ENCODE peak calls at places on chromosomes 12 and 14, in five cellular contexts. P, J, K, L and N are unnamed samples.

GRCh38 chr14:33061667-33062325 is 123.1 kb downstream of the NPAS3 start:
- DNase-seq in K (no peak), P (no peak), J (no peak), L (no peak), N (no peak)

GRCh38 chr12:132078190-132078589 is 65.9 kb downstream of the DDX51 start:
- DNase-seq in J (no peak), L (no peak), K (no peak), P (no peak), N (no peak)

GRCh38 chr12:107091989-107092641 is 1.2 kb downstream of the CRY1 start:
- DNase-seq in J (no peak), K (peak), P (peak), L (no peak), N (peak)

GRCh38 chr12:5487971-5488955 is 56.4 kb downstream of the NTF3 start:
- DNase-seq in L (no peak), J (no peak), P (no peak), K (no peak), N (no peak)

GRCh38 chr12:76422878-76423438 is 74.7 kb upstream of the BBS10 start:
- DNase-seq in L (no peak), K (no peak), P (peak), J (no peak), N (no peak)

GRCh38 chr14:75986439-75986765 is 839 bp downstream of the IFT43 start:
- DNase-seq in L (no peak), P (no peak), K (no peak), J (no peak), N (no peak)

GRCh38 chr12:116164976-116165425 is 112.5 kb downstream of the MED13L start:
- DNase-seq in J (no peak), P (peak), L (no peak), K (no peak), N (no peak)

GRCh38 chr14:93878871-93879270 is 48.3 kb upstream of the FAM181A start:
- DNase-seq in J (no peak), L (no peak), P (no peak), K (no peak), N (no peak)

GRCh38 chr14:22047105-22047504 is 373.5 kb upstream of the OR4E1 start:
- DNase-seq in K (peak), P (no peak), L (no peak), J (no peak), N (no peak)

GRCh38 chr12:53978477-53979356 is 4.0 kb upstream of the HOTAIR start:
- DNase-seq in L (no peak), J (no peak), P (no peak), K (no peak), N (no peak)

GRCh38 chr14:86944434-86944833 is 1048.5 kb downstream of the GALC start:
- DNase-seq in J (no peak), P (no peak), K (no peak), L (no peak), N (no peak)

GRCh38 chr12:94062796-94063635 is 85.4 kb upstream of the PLXNC1 start:
- DNase-seq in L (no peak), K (no peak), P (no peak), J (no peak), N (no peak)

DNA sequence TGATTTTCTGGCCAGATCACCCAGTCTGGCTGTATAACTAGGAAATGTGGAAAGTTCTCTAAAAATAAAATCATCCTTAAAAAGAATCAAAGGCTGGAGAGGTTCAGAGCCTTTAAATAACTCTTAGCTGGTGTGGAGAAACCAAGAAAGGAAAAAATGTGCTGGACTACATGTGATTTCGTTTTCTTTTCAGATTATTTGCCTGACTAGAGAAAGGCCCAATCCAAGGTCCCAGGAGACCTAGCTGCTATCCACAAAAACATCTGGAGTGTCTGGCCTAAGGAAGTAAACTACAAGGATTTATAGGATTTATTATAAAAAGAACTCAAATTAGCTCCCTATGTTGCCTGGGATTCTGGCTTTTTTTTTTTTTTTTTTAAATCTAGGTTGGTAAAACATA is 773 bp upstream of the TMEM30B start:
- DNase-seq in K (no peak), P (no peak), J (no peak), L (no peak), N (no peak)
- H3K4me3 ChIP-seq in K (no peak), P (peak), J (no peak), L (peak), N (no peak)

DNA sequence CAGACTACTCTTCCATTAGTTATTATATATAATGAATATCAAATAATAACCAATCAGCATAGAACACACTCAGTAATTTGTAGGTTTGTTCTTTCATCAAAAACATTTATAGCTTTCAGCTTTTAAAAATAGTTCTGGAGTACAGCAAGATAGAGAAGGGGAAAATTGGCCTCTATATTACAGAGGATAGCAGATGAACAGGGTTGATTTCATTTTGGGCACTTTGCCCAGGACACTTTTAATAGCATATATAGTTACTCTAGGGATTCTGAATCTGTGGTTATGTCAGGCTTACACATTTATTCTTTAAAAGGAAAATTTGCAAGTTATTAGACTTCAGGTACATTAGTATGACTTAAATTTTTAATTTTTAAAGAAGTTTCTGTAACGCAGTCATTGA is 52.6 kb downstream of the IFT81 start:
- DNase-seq in L (no peak), P (no peak), J (no peak), K (no peak), N (no peak)
- H3K4me3 ChIP-seq in L (no peak), P (no peak), J (no peak), K (no peak), N (no peak)

DNA sequence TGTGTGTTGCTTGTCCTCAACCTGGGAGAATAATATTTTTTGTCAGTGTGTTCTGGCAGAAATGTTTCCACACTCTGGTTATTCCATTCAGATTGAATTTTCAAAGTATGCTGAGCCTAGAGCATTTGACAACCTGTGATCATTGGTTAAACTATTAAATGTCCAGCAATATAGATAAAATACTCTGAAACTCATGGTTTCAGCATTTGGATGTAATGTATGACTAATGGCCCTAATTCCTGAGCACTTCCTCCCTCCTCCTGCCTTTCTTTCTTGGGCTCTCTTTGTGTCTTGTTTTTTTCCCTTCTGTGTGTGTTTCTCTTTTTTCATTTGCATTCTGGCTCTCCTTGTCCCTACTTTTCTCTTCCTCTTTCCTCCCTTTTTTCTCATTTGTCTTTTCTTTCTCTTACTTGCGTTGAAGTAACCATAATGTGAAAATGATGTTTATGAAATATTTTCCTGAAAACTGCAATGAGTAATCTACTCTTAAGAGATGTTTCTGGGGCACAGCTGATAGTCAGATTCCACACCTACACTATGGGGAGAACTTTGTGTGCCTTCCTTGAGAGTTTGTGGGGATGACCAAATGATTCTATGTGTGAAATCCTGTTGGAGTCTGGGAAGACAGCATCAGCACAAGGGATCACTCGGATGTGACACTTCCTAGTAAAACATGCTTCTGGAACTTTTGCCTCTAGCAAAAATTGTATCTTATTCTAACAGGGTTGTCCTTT is 74.6 kb downstream of the FRMD6 start:
- DNase-seq in L (no peak), P (no peak), J (no peak), K (no peak), N (no peak)
- H3K4me3 ChIP-seq in L (no peak), P (no peak), J (no peak), K (no peak), N (no peak)

DNA sequence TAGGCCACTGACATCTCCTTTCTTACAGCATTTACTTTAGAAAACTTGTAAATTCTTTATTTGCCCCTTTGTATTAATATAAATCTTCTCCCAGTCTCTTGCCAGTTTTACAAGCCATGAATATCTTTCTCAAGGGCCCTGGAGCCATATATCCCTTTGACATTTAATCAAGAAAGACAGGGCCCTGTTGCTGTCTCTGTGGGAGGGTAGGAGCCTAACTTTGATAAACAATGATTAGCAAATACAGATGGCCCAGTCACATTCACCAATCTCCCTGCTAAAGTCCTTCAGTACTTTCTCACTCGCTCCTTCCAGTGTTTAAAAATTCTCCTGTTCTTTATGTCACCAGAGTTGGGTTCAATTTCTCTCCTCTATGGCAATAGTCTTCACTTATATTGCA is 479.8 kb upstream of the USP15 start:
- DNase-seq in P (no peak), L (no peak), K (no peak), J (no peak), N (no peak)
- H3K4me3 ChIP-seq in P (no peak), L (peak), K (no peak), J (no peak), N (no peak)

GRCh38 chr12:19998968-19999792 is 369.2 kb upstream of the PDE3A start:
- DNase-seq in L (no peak), J (no peak), K (no peak), P (no peak), N (no peak)
- H3K4me3 ChIP-seq in L (no peak), J (no peak), K (no peak), P (no peak), N (no peak)

GRCh38 chr12:110590059-110590458 is 6.9 kb upstream of the PPTC7 start:
- DNase-seq in K (no peak), J (no peak), P (no peak), L (no peak), N (no peak)

GRCh38 chr12:110583137-110584059 is at the start of gene PPTC7:
- DNase-seq in J (peak), P (peak), L (peak), K (peak), N (no peak)

GRCh38 chr12:110581951-110582285 is 1.2 kb downstream of the PPTC7 start:
- DNase-seq in P (no peak), J (no peak), K (no peak), L (no peak), N (no peak)

GRCh38 chr12:110582286-110583136 is 607 bp downstream of the PPTC7 start:
- DNase-seq in L (no peak), P (no peak), K (peak), J (peak), N (no peak)

GRCh38 chr12:110585231-110585799 is 2.2 kb upstream of the PPTC7 start:
- DNase-seq in J (no peak), P (no peak), K (no peak), L (no peak), N (no peak)
- H3K4me3 ChIP-seq in J (no peak), P (peak), K (no peak), L (no peak), N (no peak)

GRCh38 chr14:71374989-71375388 is 467.7 kb downstream of the PCNX1 start:
- DNase-seq in J (no peak), K (no peak), P (no peak), L (no peak), N (no peak)

GRCh38 chr14:71377099-71377498 is 469.8 kb downstream of the PCNX1 start:
- DNase-seq in K (no peak), P (no peak), L (no peak), J (no peak), N (no peak)

GRCh38 chr14:71371711-71372396 is 464.6 kb downstream of the PCNX1 start:
- DNase-seq in J (no peak), L (no peak), K (no peak), P (peak), N (no peak)

GRCh38 chr14:71372411-71372838 is 465.2 kb downstream of the PCNX1 start:
- DNase-seq in L (no peak), K (no peak), P (peak), J (no peak), N (no peak)

DNA sequence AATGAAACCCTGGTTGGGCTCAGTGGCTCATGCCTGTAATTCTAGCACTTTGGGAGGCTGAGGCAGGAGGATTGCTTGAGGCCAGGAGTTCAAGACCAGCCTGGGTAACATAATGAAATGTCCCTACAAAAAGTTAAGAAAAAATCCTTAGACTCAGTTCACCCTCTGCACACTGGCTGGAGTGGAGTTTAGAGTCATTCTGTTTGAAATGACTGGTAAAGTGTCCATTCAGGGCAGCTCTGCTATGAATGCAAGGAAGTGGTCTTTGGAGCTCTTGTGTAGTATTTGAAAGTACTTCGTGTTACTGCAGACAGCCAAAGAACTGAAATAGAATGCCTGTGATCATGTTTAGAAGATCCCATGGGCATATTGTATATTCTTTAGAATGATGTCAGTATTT is 466.5 kb downstream of the PCNX1 start:
- DNase-seq in J (no peak), L (no peak), P (no peak), K (no peak), N (no peak)
- H3K4me3 ChIP-seq in J (no peak), L (no peak), P (no peak), K (no peak), N (no peak)

DNA sequence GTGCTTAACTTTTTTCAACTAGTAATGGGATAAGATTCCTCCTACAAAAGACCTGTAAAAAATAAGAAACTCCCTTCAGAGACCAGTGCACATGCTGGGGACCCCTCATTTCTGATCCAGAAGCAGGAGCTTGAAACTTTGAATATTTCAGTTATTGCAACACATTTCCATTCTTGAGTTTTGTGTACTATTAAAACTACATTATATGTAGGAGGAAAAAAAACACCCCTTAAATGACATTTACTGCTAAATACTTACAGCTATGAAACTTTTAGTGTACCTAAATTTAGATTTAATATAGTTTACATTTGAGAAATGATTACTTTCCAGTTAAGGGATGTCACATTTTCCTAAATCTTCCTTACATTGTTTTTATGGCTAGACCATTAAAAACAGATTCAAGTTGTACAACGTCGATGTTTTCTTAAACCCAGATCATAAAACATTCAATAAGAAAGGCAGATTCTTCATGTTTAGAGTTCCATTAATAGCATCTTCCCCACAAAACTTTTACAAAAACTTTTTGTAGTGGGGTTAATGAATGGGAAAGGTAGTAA is 4.1 kb downstream of the LRIG3 start:
- DNase-seq in K (no peak), J (no peak), P (no peak), L (no peak), N (no peak)
- H3K4me3 ChIP-seq in K (no peak), J (no peak), P (peak), L (no peak), N (peak)

GRCh38 chr14:104140213-104140462 is 1.8 kb downstream of the KIF26A start:
- DNase-seq in J (no peak), K (no peak), L (no peak), P (no peak), N (no peak)
- H3K4me3 ChIP-seq in J (no peak), K (peak), L (peak), P (no peak), N (no peak)